ENCODE peak calls at places on chromosomes 7 and 10, in four cellular contexts. S is Peyer's patch; A is ELR; B is CD4-positive, alpha-beta T cell. X is an unnamed sample.

GRCh38 chr7:43443380-43443779 is 139.5 kb upstream of the STK17A start:
- DNase-seq in S (no peak), A (no peak), B (no peak), X (no peak)

GRCh38 chr7:135245226-135245625 is 11.6 kb downstream of the STRA8 start:
- DNase-seq in S (no peak), A (no peak), B (no peak), X (no peak)

GRCh38 chr7:16755397-16755796 is 1.8 kb downstream of the TSPAN13 start:
- DNase-seq in S (no peak), A (peak; percentile 36), B (no peak), X (no peak)

GRCh38 chr10:119217937-119218579 is 10.7 kb downstream of the GRK5 start:
- DNase-seq in S (no peak), A (no peak), B (no peak), X (no peak)

GRCh38 chr10:105017116-105017515 is 376.0 kb downstream of the SORCS3 start:
- DNase-seq in S (no peak), A (peak; percentile 47), B (no peak), X (no peak)

GRCh38 chr7:109751241-109751640 is 1181.6 kb downstream of the DNAJB9 start:
- DNase-seq in S (no peak), A (peak; percentile 76), B (no peak), X (no peak)

GRCh38 chr7:80851896-80852476 is 66.9 kb downstream of the SEMA3C start:
- DNase-seq in S (no peak), A (peak; percentile 56), B (no peak), X (no peak)

GRCh38 chr10:132813560-132814468 is 27.9 kb upstream of the NKX6-2 start:
- DNase-seq in S (no peak), A (no peak), B (no peak), X (no peak)

GRCh38 chr10:122221958-122222357 is 49.1 kb upstream of the BTBD16 start:
- DNase-seq in S (no peak), A (no peak), B (no peak), X (no peak)

GRCh38 chr10:90417056-90417455 is 440.8 kb downstream of the HTR7 start:
- DNase-seq in S (no peak), A (peak; percentile 70), B (no peak), X (no peak)

GRCh38 chr10:130432271-130432670 is 296.1 kb downstream of the GLRX3 start:
- DNase-seq in S (peak; percentile 18), A (no peak), B (no peak), X (no peak)

GRCh38 chr10:118903251-118903650 is 126.3 kb upstream of the NANOS1 start:
- DNase-seq in S (no peak), A (no peak), B (no peak), X (no peak)

GRCh38 chr7:110754649-110755048 is 336.3 kb upstream of the LRRN3 start:
- DNase-seq in S (no peak), A (no peak), B (no peak), X (no peak)

GRCh38 chr10:5940807-5941218 is 36.5 kb downstream of the IL15RA start:
- DNase-seq in S (no peak), A (no peak), B (no peak), X (no peak)

GRCh38 chr7:14235056-14235455 is 245.6 kb upstream of the ETV1 start:
- DNase-seq in S (no peak), A (no peak), B (no peak), X (no peak)

GRCh38 chr7:76077435-76077834 is 29.5 kb downstream of the MDH2 start:
- DNase-seq in S (no peak), A (peak; percentile 39), B (no peak), X (no peak)

GRCh38 chr7:159023746-159024145 is 120.9 kb downstream of the VIPR2 start:
- DNase-seq in S (peak; percentile 38), A (no peak), B (no peak), X (no peak)

GRCh38 chr10:79298403-79299244 is 48.6 kb upstream of the PPIF start:
- DNase-seq in S (peak; percentile 88), A (peak; percentile 100), B (no peak), X (no peak)

GRCh38 chr10:131775444-131775832 is 125.4 kb upstream of the PPP2R2D start:
- DNase-seq in S (peak; percentile 26), A (no peak), B (no peak), X (no peak)

GRCh38 chr7:50706469-50706937 is 76.2 kb downstream of the GRB10 start:
- DNase-seq in S (no peak), A (peak; percentile 7), B (no peak), X (no peak)

GRCh38 chr7:64888561-64888900 is 14.5 kb upstream of the ZNF273 start:
- DNase-seq in S (peak; percentile 47), A (no peak), B (no peak), X (no peak)

GRCh38 chr7:115435178-115435577 is 513.3 kb downstream of the MDFIC start:
- DNase-seq in S (no peak), A (no peak), B (no peak), X (no peak)

GRCh38 chr10:58302259-58302658 is 32.5 kb upstream of the UBE2D1 start:
- DNase-seq in S (no peak), A (no peak), B (no peak), X (no peak)

GRCh38 chr10:91596821-91597396 is 36.0 kb downstream of the PPP1R3C start:
- DNase-seq in S (no peak), A (peak; percentile 69), B (no peak), X (no peak)

GRCh38 chr7:143379607-143380263 is 1.4 kb upstream of the ZYX start:
- DNase-seq in S (no peak), A (no peak), B (no peak), X (no peak)

GRCh38 chr10:103442031-103442461 is 10.1 kb downstream of the CALHM2 start:
- DNase-seq in S (no peak), A (peak; percentile 32), B (no peak), X (no peak)

GRCh38 chr7:23298141-23298851 is 843 bp upstream of the MALSU1 start:
- DNase-seq in S (peak; percentile 49), A (peak; percentile 21), B (no peak), X (no peak)

GRCh38 chr10:49280001-49280408 is 19.0 kb upstream of the C10orf71 start:
- DNase-seq in S (no peak), A (peak; percentile 52), B (no peak), X (no peak)

GRCh38 chr7:101586971-101587370 is 42.1 kb downstream of the MYL10 start:
- DNase-seq in S (peak; percentile 13), A (no peak), B (no peak), X (no peak)

GRCh38 chr7:70752794-70753241 is 379.1 kb upstream of the GALNT17 start:
- DNase-seq in S (no peak), A (peak; percentile 57), B (no peak), X (no peak)

GRCh38 chr7:118214051-118214832 is 10.3 kb upstream of the ANKRD7 start:
- DNase-seq in S (peak; percentile 83), A (peak; percentile 39), B (peak; percentile 66), X (peak; percentile 79)

GRCh38 chr10:118621304-118621942 is 26.0 kb upstream of the PRLHR start:
- DNase-seq in S (no peak), A (no peak), B (peak; percentile 9), X (no peak)

GRCh38 chr7:134174797-134175261 is 47.7 kb downstream of the LRGUK start:
- DNase-seq in S (peak; percentile 48), A (peak; percentile 92), B (no peak), X (no peak)

X was measured in activated gamma-delta T cell treated with Interleukin-2 at 50 U/mL for 16 hours.